ENCODE peak calls at places on chromosomes 16 and 17, in nine cellular contexts. One of them, this sample, is unnamed.
A peak's percentile ranks its signal among the peaks of the same experiment; 100 is the strongest.

GRCh38 chr17:19978206-19978802 is 676 bp upstream of the AKAP10 start:
- DNase-seq in K562: no peak
- DNase-seq in stomach: no peak
- DNase-seq in H1: no peak
- DNase-seq in suprapubic skin: no peak
- DNase-seq in transverse colon: no peak
- DNase-seq in ovary: no peak
- DNase-seq in tibial nerve: no peak
- DNase-seq in sigmoid colon: no peak
- DNase-seq in this sample: no peak

GRCh38 chr17:65182233-65182632 is 45.1 kb downstream of the RGS9 start:
- DNase-seq in K562: no peak
- DNase-seq in stomach: no peak
- DNase-seq in H1: no peak
- DNase-seq in suprapubic skin: no peak
- DNase-seq in transverse colon: no peak
- DNase-seq in ovary: no peak
- DNase-seq in tibial nerve: no peak
- DNase-seq in sigmoid colon: no peak
- DNase-seq in this sample: no peak

GRCh38 chr16:66030036-66030435 is 336.5 kb upstream of the CDH5 start:
- DNase-seq in K562: no peak
- DNase-seq in stomach: no peak
- DNase-seq in H1: no peak
- DNase-seq in suprapubic skin: no peak
- DNase-seq in transverse colon: no peak
- DNase-seq in ovary: peak; percentile 37
- DNase-seq in tibial nerve: no peak
- DNase-seq in sigmoid colon: no peak
- DNase-seq in this sample: no peak

GRCh38 chr16:2813661-2814288 is 3.3 kb upstream of the PRSS21 start:
- DNase-seq in K562: no peak
- DNase-seq in stomach: no peak
- DNase-seq in H1: no peak
- DNase-seq in suprapubic skin: peak; percentile 46
- DNase-seq in transverse colon: no peak
- DNase-seq in ovary: no peak
- DNase-seq in tibial nerve: no peak
- DNase-seq in sigmoid colon: peak; percentile 54
- DNase-seq in this sample: no peak

GRCh38 chr17:39306509-39307212 is 80.9 kb upstream of the STAC2 start:
- DNase-seq in K562: no peak
- DNase-seq in stomach: no peak
- DNase-seq in H1: no peak
- DNase-seq in suprapubic skin: no peak
- DNase-seq in transverse colon: no peak
- DNase-seq in ovary: no peak
- DNase-seq in tibial nerve: no peak
- DNase-seq in sigmoid colon: no peak
- DNase-seq in this sample: no peak

GRCh38 chr17:21539146-21539545 is 153.2 kb upstream of the KCNJ18 start:
- DNase-seq in K562: no peak
- DNase-seq in stomach: no peak
- DNase-seq in H1: no peak
- DNase-seq in suprapubic skin: no peak
- DNase-seq in transverse colon: no peak
- DNase-seq in ovary: no peak
- DNase-seq in tibial nerve: no peak
- DNase-seq in sigmoid colon: no peak
- DNase-seq in this sample: no peak

GRCh38 chr17:79223953-79224352 is 149.3 kb downstream of the ENGASE start:
- DNase-seq in K562: no peak
- DNase-seq in stomach: no peak
- DNase-seq in H1: no peak
- DNase-seq in suprapubic skin: no peak
- DNase-seq in transverse colon: no peak
- DNase-seq in ovary: no peak
- DNase-seq in tibial nerve: no peak
- DNase-seq in sigmoid colon: no peak
- DNase-seq in this sample: no peak

GRCh38 chr17:7004398-7005253 is 7.8 kb upstream of the RNASEK start:
- DNase-seq in K562: peak; percentile 43
- DNase-seq in stomach: no peak
- DNase-seq in H1: no peak
- DNase-seq in suprapubic skin: no peak
- DNase-seq in transverse colon: no peak
- DNase-seq in ovary: no peak
- DNase-seq in tibial nerve: peak; percentile 75
- DNase-seq in sigmoid colon: no peak
- DNase-seq in this sample: no peak

GRCh38 chr17:9981344-9981915 is 76.4 kb upstream of the RCVRN start:
- DNase-seq in K562: no peak
- DNase-seq in stomach: no peak
- DNase-seq in H1: no peak
- DNase-seq in suprapubic skin: peak; percentile 53
- DNase-seq in transverse colon: no peak
- DNase-seq in ovary: no peak
- DNase-seq in tibial nerve: no peak
- DNase-seq in sigmoid colon: peak; percentile 53
- DNase-seq in this sample: no peak

GRCh38 chr17:70271672-70272071 is 102.3 kb downstream of the KCNJ2 start:
- DNase-seq in K562: no peak
- DNase-seq in stomach: no peak
- DNase-seq in H1: no peak
- DNase-seq in suprapubic skin: no peak
- DNase-seq in transverse colon: no peak
- DNase-seq in ovary: no peak
- DNase-seq in tibial nerve: no peak
- DNase-seq in sigmoid colon: no peak
- DNase-seq in this sample: no peak

GRCh38 chr16:74700206-74701040 is at the start of gene MLKL:
- DNase-seq in K562: peak; percentile 45
- DNase-seq in stomach: peak; percentile 65
- DNase-seq in H1: no peak
- DNase-seq in suprapubic skin: peak; percentile 76
- DNase-seq in transverse colon: peak; percentile 70
- DNase-seq in ovary: no peak
- DNase-seq in tibial nerve: peak; percentile 35
- DNase-seq in sigmoid colon: peak; percentile 82
- DNase-seq in this sample: no peak

GRCh38 chr17:67637901-67638641 is 79.7 kb upstream of the NOL11 start:
- DNase-seq in K562: no peak
- DNase-seq in stomach: peak; percentile 86
- DNase-seq in H1: no peak
- DNase-seq in suprapubic skin: peak; percentile 59
- DNase-seq in transverse colon: peak; percentile 47
- DNase-seq in ovary: peak; percentile 37
- DNase-seq in tibial nerve: no peak
- DNase-seq in sigmoid colon: no peak
- DNase-seq in this sample: no peak

GRCh38 chr17:74113326-74113725 is 90.2 kb upstream of the RPL38 start:
- DNase-seq in K562: no peak
- DNase-seq in stomach: no peak
- DNase-seq in H1: no peak
- DNase-seq in suprapubic skin: no peak
- DNase-seq in transverse colon: no peak
- DNase-seq in ovary: no peak
- DNase-seq in tibial nerve: no peak
- DNase-seq in sigmoid colon: no peak
- DNase-seq in this sample: no peak

GRCh38 chr17:74116087-74116717 is 87.3 kb upstream of the RPL38 start:
- DNase-seq in K562: no peak
- DNase-seq in stomach: no peak
- DNase-seq in H1: no peak
- DNase-seq in suprapubic skin: no peak
- DNase-seq in transverse colon: no peak
- DNase-seq in ovary: no peak
- DNase-seq in tibial nerve: no peak
- DNase-seq in sigmoid colon: no peak
- DNase-seq in this sample: no peak

GRCh38 chr17:74114881-74115470 is 88.5 kb upstream of the RPL38 start:
- DNase-seq in K562: no peak
- DNase-seq in stomach: no peak
- DNase-seq in H1: no peak
- DNase-seq in suprapubic skin: no peak
- DNase-seq in transverse colon: no peak
- DNase-seq in ovary: no peak
- DNase-seq in tibial nerve: no peak
- DNase-seq in sigmoid colon: no peak
- DNase-seq in this sample: no peak

GRCh38 chr17:74115586-74115985 is 87.9 kb upstream of the RPL38 start:
- DNase-seq in K562: no peak
- DNase-seq in stomach: no peak
- DNase-seq in H1: no peak
- DNase-seq in suprapubic skin: peak; percentile 29
- DNase-seq in transverse colon: no peak
- DNase-seq in ovary: no peak
- DNase-seq in tibial nerve: no peak
- DNase-seq in sigmoid colon: no peak
- DNase-seq in this sample: no peak

GRCh38 chr17:74113952-74114351 is 89.5 kb upstream of the RPL38 start:
- DNase-seq in K562: no peak
- DNase-seq in stomach: no peak
- DNase-seq in H1: no peak
- DNase-seq in suprapubic skin: no peak
- DNase-seq in transverse colon: no peak
- DNase-seq in ovary: no peak
- DNase-seq in tibial nerve: no peak
- DNase-seq in sigmoid colon: no peak
- DNase-seq in this sample: no peak
- H3K27me3 ChIP-seq in K562: peaks cover 56% of the 10 kb centered on the region
- H3K27me3 ChIP-seq in stomach: peaks cover 80% of the 10 kb centered on the region
- H3K27me3 ChIP-seq in H1: no peaks in the 10 kb centered on the region
- H3K27me3 ChIP-seq in suprapubic skin: peaks cover 72% of the 10 kb centered on the region
- H3K27me3 ChIP-seq in transverse colon: peaks cover 25% of the 10 kb centered on the region
- H3K27me3 ChIP-seq in ovary: no peaks in the 10 kb centered on the region
- H3K27me3 ChIP-seq in tibial nerve: peaks cover 27% of the 10 kb centered on the region
- H3K27me3 ChIP-seq in sigmoid colon: peaks cover 14% of the 10 kb centered on the region
- H3K27me3 ChIP-seq in this sample: peaks cover 8% of the 10 kb centered on the region

GRCh38 chr17:46036491-46036890 is 37.4 kb downstream of the STH start:
- DNase-seq in K562: no peak
- DNase-seq in stomach: no peak
- DNase-seq in H1: no peak
- DNase-seq in suprapubic skin: no peak
- DNase-seq in transverse colon: no peak
- DNase-seq in ovary: no peak
- DNase-seq in tibial nerve: no peak
- DNase-seq in sigmoid colon: no peak
- DNase-seq in this sample: no peak

GRCh38 chr17:46039592-46040186 is 40.6 kb downstream of the STH start:
- DNase-seq in K562: no peak
- DNase-seq in stomach: no peak
- DNase-seq in H1: no peak
- DNase-seq in suprapubic skin: no peak
- DNase-seq in transverse colon: no peak
- DNase-seq in ovary: no peak
- DNase-seq in tibial nerve: no peak
- DNase-seq in sigmoid colon: no peak
- DNase-seq in this sample: no peak

GRCh38 chr17:46038414-46038813 is 39.4 kb downstream of the STH start:
- DNase-seq in K562: no peak
- DNase-seq in stomach: no peak
- DNase-seq in H1: no peak
- DNase-seq in suprapubic skin: no peak
- DNase-seq in transverse colon: no peak
- DNase-seq in ovary: no peak
- DNase-seq in tibial nerve: no peak
- DNase-seq in sigmoid colon: no peak
- DNase-seq in this sample: no peak

GRCh38 chr17:46038937-46039336 is 39.9 kb downstream of the STH start:
- DNase-seq in K562: no peak
- DNase-seq in stomach: no peak
- DNase-seq in H1: no peak
- DNase-seq in suprapubic skin: no peak
- DNase-seq in transverse colon: no peak
- DNase-seq in ovary: no peak
- DNase-seq in tibial nerve: no peak
- DNase-seq in sigmoid colon: no peak
- DNase-seq in this sample: no peak

DNA sequence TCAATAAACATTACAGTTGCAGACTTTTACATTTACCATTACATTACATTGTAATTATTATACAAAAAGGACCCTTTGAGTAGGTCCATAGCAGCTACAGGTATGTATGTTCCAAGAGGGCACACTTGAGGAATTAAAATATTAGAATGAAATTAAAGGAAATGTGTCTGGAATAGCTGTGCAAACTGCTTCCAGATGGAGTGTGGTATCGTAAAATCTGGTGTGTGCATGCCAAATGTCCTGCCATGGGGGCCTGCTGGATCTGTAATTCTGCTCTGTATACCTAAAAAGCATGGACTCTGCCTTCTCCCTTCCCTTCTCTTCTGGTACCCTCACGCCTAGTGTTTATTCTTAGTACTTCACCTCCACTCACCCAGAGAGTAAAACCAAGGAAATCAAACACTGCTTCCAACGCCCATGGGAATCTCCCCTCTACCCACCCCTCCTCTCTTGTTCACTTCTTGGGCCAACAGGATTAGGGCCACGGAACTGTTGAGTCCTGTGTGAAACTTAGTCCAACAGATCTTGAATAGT is 38.7 kb downstream of the STH start:
- DNase-seq in K562: no peak
- DNase-seq in stomach: no peak
- DNase-seq in H1: no peak
- DNase-seq in suprapubic skin: no peak
- DNase-seq in transverse colon: no peak
- DNase-seq in ovary: no peak
- DNase-seq in tibial nerve: no peak
- DNase-seq in sigmoid colon: no peak
- DNase-seq in this sample: no peak
- TF ChIP-seq EP300 in K562: no peak
- TF ChIP-seq EP300 in stomach: no peak
- TF ChIP-seq EP300 in H1: no peak
- TF ChIP-seq EP300 in suprapubic skin: no peak
- TF ChIP-seq EP300 in transverse colon: no peak
- TF ChIP-seq EP300 in ovary: no peak
- TF ChIP-seq EP300 in tibial nerve: no peak
- TF ChIP-seq EP300 in sigmoid colon: no peak
- TF ChIP-seq EP300 in this sample: no peak

DNA sequence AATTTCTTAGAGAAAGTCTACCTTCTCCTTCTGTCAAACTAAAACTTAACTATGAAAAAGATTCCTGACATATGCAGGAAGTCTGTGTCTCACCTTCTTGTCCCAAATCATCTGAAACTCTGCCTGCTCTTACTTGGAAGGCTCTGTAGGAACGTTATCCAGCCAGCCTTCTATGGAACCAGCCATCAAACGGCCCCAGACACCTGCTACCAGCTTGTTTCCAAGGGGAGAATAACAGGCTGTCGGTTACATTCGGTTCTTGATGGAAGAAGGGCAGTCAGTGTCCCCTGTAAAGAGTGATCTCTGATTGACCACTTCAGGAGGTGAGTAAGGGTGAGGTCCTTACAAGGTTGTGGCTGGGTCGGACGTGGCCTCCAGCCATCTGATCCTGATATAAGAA is 1.7 kb downstream of the ADAMTS18 start:
- DNase-seq in K562: no peak
- DNase-seq in stomach: no peak
- DNase-seq in H1: no peak
- DNase-seq in suprapubic skin: no peak
- DNase-seq in transverse colon: no peak
- DNase-seq in ovary: no peak
- DNase-seq in tibial nerve: no peak
- DNase-seq in sigmoid colon: no peak
- DNase-seq in this sample: no peak
- H3K27me3 ChIP-seq in K562: peaks cover 19% of the 10 kb centered on the region
- H3K27me3 ChIP-seq in stomach: peaks cover 67% of the 10 kb centered on the region
- H3K27me3 ChIP-seq in H1: peaks cover 48% of the 10 kb centered on the region
- H3K27me3 ChIP-seq in suprapubic skin: peaks cover 65% of the 10 kb centered on the region
- H3K27me3 ChIP-seq in transverse colon: peaks cover 57% of the 10 kb centered on the region
- H3K27me3 ChIP-seq in ovary: no peaks in the 10 kb centered on the region
- H3K27me3 ChIP-seq in tibial nerve: peaks cover 36% of the 10 kb centered on the region
- H3K27me3 ChIP-seq in sigmoid colon: peaks cover 37% of the 10 kb centered on the region
- H3K27me3 ChIP-seq in this sample: peaks cover 65% of the 10 kb centered on the region

GRCh38 chr16:79595261-79595660 is 5.3 kb downstream of the MAF start:
- DNase-seq in K562: no peak
- DNase-seq in stomach: no peak
- DNase-seq in H1: no peak
- DNase-seq in suprapubic skin: no peak
- DNase-seq in transverse colon: no peak
- DNase-seq in ovary: no peak
- DNase-seq in tibial nerve: no peak
- DNase-seq in sigmoid colon: no peak
- DNase-seq in this sample: no peak
- TF ChIP-seq EP300 in K562: no peak
- TF ChIP-seq EP300 in stomach: no peak
- TF ChIP-seq EP300 in H1: no peak
- TF ChIP-seq EP300 in suprapubic skin: no peak
- TF ChIP-seq EP300 in transverse colon: no peak
- TF ChIP-seq EP300 in ovary: no peak
- TF ChIP-seq EP300 in tibial nerve: no peak
- TF ChIP-seq EP300 in sigmoid colon: no peak
- TF ChIP-seq EP300 in this sample: no peak